ENCODE peak calls at places on chromosome 16, in nine cellular contexts. Y, W, O, Z, Q, T, P, F and I are unnamed samples.

GRCh38 chr16:75258807-75259141 is 7.3 kb upstream of the BCAR1 start:
- DNase-seq in Y (no peak), W (no peak), O (no peak), Z (no peak), Q (no peak), T (no peak), P (no peak), F (no peak), I (no peak)

GRCh38 chr16:78684040-78684611 is 584.7 kb downstream of the WWOX start:
- DNase-seq in Y (peak), W (peak), O (no peak), Z (no peak), Q (peak), T (no peak), P (no peak), F (no peak), I (peak)

GRCh38 chr16:81905277-81905676 is 106.0 kb downstream of the SDR42E1 start:
- DNase-seq in Y (no peak), W (no peak), O (no peak), Z (no peak), Q (no peak), T (no peak), P (peak), F (no peak), I (no peak)

GRCh38 chr16:86508947-86509758 is 1.2 kb upstream of the FOXF1 start:
- DNase-seq in Y (peak), W (peak), O (peak), Z (no peak), Q (peak), T (no peak), P (no peak), F (no peak), I (peak)

GRCh38 chr16:73025111-73025505 is 22.8 kb downstream of the ZFHX3 start:
- DNase-seq in Y (no peak), W (no peak), O (peak), Z (no peak), Q (no peak), T (no peak), P (no peak), F (no peak), I (no peak)

GRCh38 chr16:46972429-46972970 is 974 bp downstream of the DNAJA2 start:
- DNase-seq in Y (peak), W (peak), O (no peak), Z (no peak), Q (peak), T (peak), P (peak), F (no peak), I (no peak)

GRCh38 chr16:56852968-56853367 is 12.0 kb upstream of the SLC12A3 start:
- DNase-seq in Y (no peak), W (no peak), O (no peak), Z (no peak), Q (no peak), T (no peak), P (no peak), F (no peak), I (no peak)

GRCh38 chr16:66366433-66367299 is at the start of gene CDH5:
- DNase-seq in Y (no peak), W (no peak), O (peak), Z (no peak), Q (no peak), T (no peak), P (no peak), F (no peak), I (peak)

GRCh38 chr16:23557779-23558330 is 328 bp downstream of the UBFD1 start:
- DNase-seq in Y (peak), W (peak), O (peak), Z (peak), Q (peak), T (no peak), P (no peak), F (no peak), I (no peak)